ENCODE peak calls at places on chromosomes 4 and X, in seven cellular contexts. Q, E, Y, Z, I, B and C are unnamed samples.
A peak's percentile ranks its signal among the peaks of the same experiment; 100 is the strongest.

GRCh38 chr4:21507439-21507838 is 441.1 kb downstream of the KCNIP4 start:
- DNase-seq in Q (peak; percentile 33), E (no peak), Y (no peak), Z (no peak), I (no peak), B (no peak), C (no peak)

GRCh38 chr4:90318208-90318607 is 191.0 kb downstream of the CCSER1 start:
- DNase-seq in Q (peak; percentile 90), E (no peak), Y (no peak), Z (no peak), I (no peak), B (no peak), C (no peak)

GRCh38 chr4:165464813-165465381 is 86.1 kb downstream of the CPE start:
- DNase-seq in Q (peak; percentile 67), E (peak; percentile 15), Y (peak; percentile 82), Z (no peak), I (no peak), B (no peak), C (no peak)

GRCh38 chr4:63937961-63938360 is 471.3 kb downstream of the TECRL start:
- DNase-seq in Q (peak; percentile 1), E (no peak), Y (no peak), Z (peak; percentile 49), I (no peak), B (peak; percentile 65), C (no peak)

GRCh38 chrX:102840871-102841705 is 96.0 kb upstream of the RAB40AL start:
- DNase-seq in Q (peak; percentile 35), E (no peak), Y (no peak), Z (no peak), I (no peak), B (no peak), C (no peak)

GRCh38 chr4:6062133-6062532 is 43.9 kb upstream of the C4orf50 start:
- DNase-seq in Q (no peak), E (no peak), Y (no peak), Z (no peak), I (no peak), B (no peak), C (no peak)

GRCh38 chr4:155248002-155248896 is 39.8 kb downstream of the NPY2R start:
- DNase-seq in Q (peak; percentile 5), E (no peak), Y (no peak), Z (no peak), I (no peak), B (no peak), C (no peak)

GRCh38 chr4:825063-825968 is 613 bp downstream of the CPLX1 start:
- DNase-seq in Q (no peak), E (no peak), Y (peak; percentile 15), Z (peak; percentile 69), I (no peak), B (no peak), C (no peak)

GRCh38 chr4:8411351-8412180 is 29.0 kb downstream of the ACOX3 start:
- DNase-seq in Q (no peak), E (no peak), Y (no peak), Z (no peak), I (no peak), B (no peak), C (no peak)

GRCh38 chr4:66571145-66571544 is 900.9 kb upstream of the EPHA5 start:
- DNase-seq in Q (no peak), E (no peak), Y (no peak), Z (no peak), I (no peak), B (no peak), C (no peak)

GRCh38 chr4:33837043-33837442 is 2407.3 kb downstream of the ARAP2 start:
- DNase-seq in Q (peak; percentile 85), E (no peak), Y (no peak), Z (no peak), I (no peak), B (no peak), C (no peak)

GRCh38 chr4:109026588-109026987 is 263.7 kb upstream of the ETNPPL start:
- DNase-seq in Q (peak; percentile 40), E (no peak), Y (no peak), Z (no peak), I (no peak), B (no peak), C (no peak)

GRCh38 chr4:169070071-169070894 is 60.2 kb upstream of the CBR4 start:
- DNase-seq in Q (peak; percentile 96), E (no peak), Y (peak; percentile 24), Z (peak; percentile 84), I (peak; percentile 46), B (no peak), C (no peak)

GRCh38 chr4:41751325-41752061 is 3.0 kb upstream of the PHOX2B start:
- DNase-seq in Q (no peak), E (peak; percentile 8), Y (no peak), Z (peak; percentile 55), I (no peak), B (no peak), C (no peak)

GRCh38 chr4:46196086-46196485 is 72.2 kb upstream of the GABRG1 start:
- DNase-seq in Q (no peak), E (no peak), Y (no peak), Z (no peak), I (no peak), B (no peak), C (no peak)

GRCh38 chr4:155526452-155527169 is 140.0 kb upstream of the GUCY1A1 start:
- DNase-seq in Q (no peak), E (no peak), Y (no peak), Z (no peak), I (no peak), B (no peak), C (no peak)

GRCh38 chr4:7655549-7656243 is 221.0 kb upstream of the PSAPL1 start:
- DNase-seq in Q (no peak), E (no peak), Y (no peak), Z (peak; percentile 65), I (peak; percentile 23), B (no peak), C (no peak)

GRCh38 chrX:11724122-11725017 is 33.7 kb upstream of the MSL3 start:
- DNase-seq in Q (peak; percentile 54), E (peak; percentile 25), Y (peak; percentile 17), Z (no peak), I (no peak), B (peak; percentile 33), C (no peak)

GRCh38 chr4:150348079-150348478 is 233.9 kb upstream of the MAB21L2 start:
- DNase-seq in Q (peak; percentile 78), E (no peak), Y (no peak), Z (no peak), I (no peak), B (no peak), C (no peak)

GRCh38 chrX:154096140-154097002 is 1.1 kb downstream of the MECP2 start:
- DNase-seq in Q (peak; percentile 30), E (peak; percentile 32), Y (peak; percentile 38), Z (peak; percentile 64), I (peak; percentile 47), B (peak; percentile 20), C (no peak)

GRCh38 chr4:23290656-23291055 is 597.9 kb downstream of the GBA3 start:
- DNase-seq in Q (peak; percentile 10), E (no peak), Y (no peak), Z (no peak), I (no peak), B (no peak), C (no peak)

GRCh38 chr4:89757154-89757723 is 79.7 kb downstream of the SNCA start:
- DNase-seq in Q (no peak), E (no peak), Y (peak; percentile 72), Z (no peak), I (no peak), B (no peak), C (no peak)

GRCh38 chrX:9291666-9292065 is 173.2 kb upstream of the TBL1X start:
- DNase-seq in Q (no peak), E (no peak), Y (peak; percentile 94), Z (no peak), I (no peak), B (no peak), C (no peak)

GRCh38 chrX:38987135-38987780 is 186.0 kb downstream of the MID1IP1 start:
- DNase-seq in Q (no peak), E (no peak), Y (no peak), Z (no peak), I (no peak), B (no peak), C (no peak)

GRCh38 chr4:4332529-4332928 is 42.5 kb downstream of the ZBTB49 start:
- DNase-seq in Q (no peak), E (no peak), Y (no peak), Z (no peak), I (no peak), B (no peak), C (no peak)

GRCh38 chrX:33415454-33415853 is 204.1 kb upstream of the DMD start:
- DNase-seq in Q (no peak), E (no peak), Y (no peak), Z (no peak), I (no peak), B (no peak), C (no peak)

GRCh38 chr4:76652389-76652788 is 217.4 kb downstream of the SHROOM3 start:
- DNase-seq in Q (no peak), E (no peak), Y (no peak), Z (no peak), I (no peak), B (no peak), C (no peak)

GRCh38 chrX:24860140-24860539 is 155.6 kb downstream of the ARX start:
- DNase-seq in Q (peak; percentile 39), E (no peak), Y (no peak), Z (no peak), I (no peak), B (no peak), C (no peak)

GRCh38 chrX:153946910-153947769 is 2.7 kb upstream of the RENBP start:
- DNase-seq in Q (peak; percentile 85), E (peak; percentile 83), Y (peak; percentile 47), Z (no peak), I (peak; percentile 81), B (no peak), C (peak; percentile 57)

GRCh38 chr4:122666527-122667245 is 45.8 kb upstream of the IL21 start:
- DNase-seq in Q (peak; percentile 96), E (peak; percentile 71), Y (no peak), Z (no peak), I (no peak), B (no peak), C (no peak)